ENCODE peak calls at places on chromosomes 1 and 21, in eight cellular contexts. A is B cell, Q is astrocyte, O is brain microvascular endothelial cell, Y is kidney, Z is endothelial cell, T is activated B cell treated with CpG ODN at 0.5 μM for 24 hours, C is right lobe of liver. F is an unnamed sample.

GRCh38 chr1:205926636-205927035 is 16.6 kb downstream of the SLC26A9 start:
- DNase-seq in A (no peak), Q (no peak), O (no peak), Y (no peak), Z (no peak), T (no peak), C (peak), F (no peak)

GRCh38 chr1:186715887-186716809 is 35.9 kb upstream of the PTGS2 start:
- DNase-seq in A (no peak), Q (no peak), O (no peak), Y (no peak), Z (no peak), T (no peak), C (no peak), F (no peak)

GRCh38 chr1:200207711-200208126 is 180.2 kb downstream of the NR5A2 start:
- DNase-seq in A (no peak), Q (peak), O (peak), Y (no peak), Z (no peak), T (no peak), C (no peak), F (no peak)

GRCh38 chr1:44029260-44029910 is 1.9 kb downstream of the SLC6A9 start:
- DNase-seq in A (no peak), Q (no peak), O (no peak), Y (no peak), Z (no peak), T (no peak), C (no peak), F (no peak)

GRCh38 chr1:16978589-16979474 is 1.6 kb downstream of the MFAP2 start:
- DNase-seq in A (no peak), Q (peak), O (peak), Y (peak), Z (no peak), T (no peak), C (no peak), F (no peak)

GRCh38 chr21:19507682-19508260 is 1104.2 kb upstream of the TMPRSS15 start:
- DNase-seq in A (no peak), Q (no peak), O (no peak), Y (no peak), Z (no peak), T (no peak), C (no peak), F (no peak)

GRCh38 chr1:23370270-23370743 is 671 bp upstream of the ZNF436 start:
- DNase-seq in A (no peak), Q (peak), O (no peak), Y (no peak), Z (no peak), T (no peak), C (no peak), F (no peak)

GRCh38 chr1:184610872-184611614 is 143.6 kb downstream of the EDEM3 start:
- DNase-seq in A (no peak), Q (no peak), O (no peak), Y (no peak), Z (no peak), T (no peak), C (no peak), F (no peak)

GRCh38 chr1:222933273-222933672 is 118.4 kb downstream of the DISP1 start:
- DNase-seq in A (no peak), Q (no peak), O (no peak), Y (no peak), Z (no peak), T (no peak), C (no peak), F (no peak)

GRCh38 chr1:37410080-37410479 is 64.3 kb upstream of the ZC3H12A start:
- DNase-seq in A (no peak), Q (no peak), O (no peak), Y (no peak), Z (no peak), T (no peak), C (no peak), F (no peak)

GRCh38 chr1:26862781-26863676 is at the start of gene SFN:
- DNase-seq in A (peak), Q (no peak), O (no peak), Y (peak), Z (peak), T (no peak), C (peak), F (peak)

GRCh38 chr21:41779659-41780058 is 12.8 kb upstream of the RIPK4 start:
- DNase-seq in A (no peak), Q (no peak), O (no peak), Y (no peak), Z (no peak), T (no peak), C (no peak), F (no peak)

GRCh38 chr21:45555557-45556301 is 13.5 kb upstream of the SLC19A1 start:
- DNase-seq in A (peak), Q (peak), O (peak), Y (peak), Z (peak), T (peak), C (peak), F (no peak)

GRCh38 chr1:159009704-159010361 is at the start of gene IFI16:
- DNase-seq in A (peak), Q (peak), O (peak), Y (no peak), Z (no peak), T (no peak), C (no peak), F (peak)

GRCh38 chr1:222416001-222416791 is 131.7 kb downstream of the HHIPL2 start:
- DNase-seq in A (no peak), Q (peak), O (no peak), Y (no peak), Z (no peak), T (no peak), C (no peak), F (no peak)

GRCh38 chr21:16388291-16388690 is 658.5 kb downstream of the USP25 start:
- DNase-seq in A (no peak), Q (no peak), O (no peak), Y (no peak), Z (no peak), T (no peak), C (no peak), F (no peak)

GRCh38 chr1:180923024-180923841 is 10.5 kb downstream of the KIAA1614 start:
- DNase-seq in A (no peak), Q (peak), O (no peak), Y (peak), Z (no peak), T (no peak), C (no peak), F (no peak)

GRCh38 chr1:16155537-16156410 is at the start of gene EPHA2:
- DNase-seq in A (peak), Q (peak), O (peak), Y (peak), Z (peak), T (no peak), C (peak), F (peak)

GRCh38 chr1:10033359-10033845 is 644 bp downstream of the UBE4B start:
- DNase-seq in A (peak), Q (no peak), O (peak), Y (no peak), Z (peak), T (no peak), C (peak), F (peak)

GRCh38 chr1:113935970-113936369 is 6.8 kb downstream of the HIPK1 start:
- DNase-seq in A (no peak), Q (no peak), O (no peak), Y (no peak), Z (no peak), T (no peak), C (no peak), F (no peak)

GRCh38 chr1:199909137-199909536 is 118.4 kb upstream of the NR5A2 start:
- DNase-seq in A (no peak), Q (no peak), O (no peak), Y (no peak), Z (no peak), T (no peak), C (no peak), F (peak)

GRCh38 chr1:158112994-158113758 is 67.5 kb upstream of the CD1D start:
- DNase-seq in A (peak), Q (no peak), O (no peak), Y (no peak), Z (peak), T (peak), C (no peak), F (peak)

GRCh38 chr1:171116676-171117075 is 26.0 kb downstream of the FMO3 start:
- DNase-seq in A (no peak), Q (peak), O (no peak), Y (no peak), Z (no peak), T (no peak), C (no peak), F (no peak)

GRCh38 chr1:18886003-18886335 is 16.4 kb downstream of the ALDH4A1 start:
- DNase-seq in A (no peak), Q (peak), O (no peak), Y (no peak), Z (no peak), T (no peak), C (no peak), F (no peak)

GRCh38 chr1:20632386-20632785 is 872 bp upstream of the PINK1 start:
- DNase-seq in A (no peak), Q (no peak), O (no peak), Y (no peak), Z (no peak), T (no peak), C (no peak), F (no peak)

GRCh38 chr21:39756285-39756684 is 11.3 kb downstream of the IGSF5 start:
- DNase-seq in A (no peak), Q (no peak), O (no peak), Y (no peak), Z (no peak), T (no peak), C (no peak), F (no peak)

DNA sequence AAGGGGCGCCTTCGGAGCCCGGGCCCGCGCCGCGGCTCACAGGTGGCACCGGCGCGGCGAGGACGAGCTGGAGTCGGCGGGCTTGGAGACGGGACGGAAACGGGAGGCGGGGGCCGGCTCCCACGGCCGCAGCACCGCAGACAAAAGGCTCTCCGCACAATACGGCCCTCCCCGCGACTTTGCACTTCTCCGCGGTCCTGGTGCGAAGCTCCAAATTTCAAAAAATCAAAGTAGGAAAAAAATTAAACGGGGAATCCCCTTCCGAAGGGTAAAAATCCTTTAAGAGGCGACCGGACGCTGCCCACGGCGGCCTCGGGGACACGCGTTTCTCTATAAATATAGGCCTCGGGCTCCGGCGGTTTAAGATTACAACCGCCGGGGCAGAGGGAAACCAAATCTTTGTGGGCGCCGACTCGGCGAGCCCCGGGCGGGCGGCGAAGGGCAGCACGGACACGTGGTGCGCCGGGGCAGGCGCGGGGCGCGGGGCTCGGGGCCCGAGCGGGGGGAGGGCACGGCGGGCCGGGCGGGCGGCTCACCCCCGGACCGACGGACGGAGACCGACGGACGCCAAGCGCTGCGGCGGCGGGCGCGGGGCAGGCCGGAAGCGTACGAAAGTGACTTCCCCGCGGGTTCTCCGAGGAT is 453 bp downstream of the PABPC4 start:
- DNase-seq in A (peak), Q (no peak), O (no peak), Y (peak), Z (peak), T (peak), C (peak), F (peak)
- TF ChIP-seq CTCF in A (no peak), Q (no peak), O (no peak), Y (no peak), Z (no peak), T (no peak), C (no peak), F (no peak)

GRCh38 chr1:248872752-248873408 is 14.0 kb upstream of the ZNF692 start:
- DNase-seq in A (peak), Q (peak), O (peak), Y (peak), Z (peak), T (no peak), C (peak), F (peak)

GRCh38 chr1:248871837-248872401 is 13.0 kb upstream of the ZNF692 start:
- DNase-seq in A (no peak), Q (no peak), O (no peak), Y (no peak), Z (no peak), T (no peak), C (no peak), F (no peak)

GRCh38 chr1:248873409-248873992 is 14.6 kb upstream of the ZNF692 start:
- DNase-seq in A (peak), Q (peak), O (peak), Y (peak), Z (peak), T (peak), C (peak), F (peak)

DNA sequence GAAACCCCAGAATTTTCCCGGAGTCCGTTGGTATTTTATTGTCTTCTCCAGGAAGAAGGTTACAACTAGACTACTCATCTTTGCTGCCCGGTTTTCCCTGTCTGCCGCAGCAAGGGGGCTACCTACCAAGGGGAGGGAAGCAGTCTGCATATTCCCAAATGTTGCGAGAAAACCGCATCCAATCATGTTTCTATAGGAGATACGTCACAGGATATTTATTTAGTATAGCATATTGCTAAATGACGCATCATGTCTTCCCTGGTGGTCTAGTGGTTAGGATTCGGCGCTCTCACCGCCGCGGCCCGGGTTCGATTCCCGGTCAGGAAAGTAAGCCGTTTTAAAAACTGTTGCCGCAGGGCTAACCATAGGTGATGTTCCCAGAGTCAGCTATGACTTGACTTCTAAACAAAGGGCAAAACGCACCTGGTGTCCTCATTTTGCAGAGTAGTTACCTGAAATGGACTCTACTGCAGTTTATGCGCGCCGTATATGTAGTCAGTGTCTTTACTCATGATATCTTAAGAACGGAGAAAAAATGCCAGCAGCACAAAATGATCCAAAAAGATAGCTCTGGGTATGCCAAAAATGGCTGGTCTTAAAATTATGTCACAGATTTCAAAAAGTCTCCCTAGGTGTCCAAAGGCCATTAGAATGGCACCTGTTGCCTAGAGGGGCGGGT is 15.2 kb upstream of the ZNF692 start:
- DNase-seq in A (peak), Q (peak), O (peak), Y (peak), Z (peak), T (peak), C (peak), F (peak)
- TF ChIP-seq CTCF in A (no peak), Q (no peak), O (no peak), Y (no peak), Z (no peak), T (no peak), C (no peak), F (no peak)

DNA sequence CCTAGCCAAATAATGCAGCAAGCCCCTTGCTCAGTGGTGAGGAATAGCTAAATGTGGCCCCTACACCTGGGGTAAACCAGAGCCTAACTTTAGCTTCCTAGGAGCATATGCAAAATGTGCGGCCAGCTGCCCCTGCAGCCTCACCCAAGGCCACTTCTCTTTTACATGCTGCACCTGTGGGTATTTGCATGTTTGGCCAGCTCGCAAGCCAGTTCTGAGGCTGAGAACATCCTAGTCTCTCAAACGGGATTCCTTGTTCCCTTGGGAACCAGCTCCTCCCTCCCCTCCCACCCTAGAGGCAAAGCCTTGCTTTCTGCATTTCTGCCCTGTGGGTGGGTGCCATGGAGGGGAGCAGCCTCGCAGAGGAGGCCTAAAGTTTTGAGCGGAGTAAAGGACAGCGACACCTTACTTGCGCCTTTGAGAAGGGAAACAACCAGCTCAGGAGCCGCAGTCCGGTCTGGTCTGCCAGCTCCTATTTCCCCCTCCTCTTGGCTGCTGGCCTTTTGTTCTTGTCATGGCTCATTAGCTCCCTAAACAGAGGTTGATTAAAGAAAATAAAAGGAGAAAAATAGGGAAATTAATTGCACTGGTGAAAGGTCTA is 68.5 kb downstream of the TEX35 start:
- DNase-seq in A (peak), Q (no peak), O (no peak), Y (no peak), Z (no peak), T (peak), C (no peak), F (no peak)
- TF ChIP-seq CTCF in A (no peak), Q (no peak), O (no peak), Y (no peak), Z (no peak), T (no peak), C (no peak), F (no peak)

GRCh38 chr1:1407101-1407956 is at the start of gene MRPL20:
- DNase-seq in A (peak), Q (peak), O (peak), Y (peak), Z (peak), T (peak), C (peak), F (peak)
- TF ChIP-seq CTCF in A (peak), Q (peak), O (peak), Y (no peak), Z (no peak), T (no peak), C (no peak), F (no peak)

DNA sequence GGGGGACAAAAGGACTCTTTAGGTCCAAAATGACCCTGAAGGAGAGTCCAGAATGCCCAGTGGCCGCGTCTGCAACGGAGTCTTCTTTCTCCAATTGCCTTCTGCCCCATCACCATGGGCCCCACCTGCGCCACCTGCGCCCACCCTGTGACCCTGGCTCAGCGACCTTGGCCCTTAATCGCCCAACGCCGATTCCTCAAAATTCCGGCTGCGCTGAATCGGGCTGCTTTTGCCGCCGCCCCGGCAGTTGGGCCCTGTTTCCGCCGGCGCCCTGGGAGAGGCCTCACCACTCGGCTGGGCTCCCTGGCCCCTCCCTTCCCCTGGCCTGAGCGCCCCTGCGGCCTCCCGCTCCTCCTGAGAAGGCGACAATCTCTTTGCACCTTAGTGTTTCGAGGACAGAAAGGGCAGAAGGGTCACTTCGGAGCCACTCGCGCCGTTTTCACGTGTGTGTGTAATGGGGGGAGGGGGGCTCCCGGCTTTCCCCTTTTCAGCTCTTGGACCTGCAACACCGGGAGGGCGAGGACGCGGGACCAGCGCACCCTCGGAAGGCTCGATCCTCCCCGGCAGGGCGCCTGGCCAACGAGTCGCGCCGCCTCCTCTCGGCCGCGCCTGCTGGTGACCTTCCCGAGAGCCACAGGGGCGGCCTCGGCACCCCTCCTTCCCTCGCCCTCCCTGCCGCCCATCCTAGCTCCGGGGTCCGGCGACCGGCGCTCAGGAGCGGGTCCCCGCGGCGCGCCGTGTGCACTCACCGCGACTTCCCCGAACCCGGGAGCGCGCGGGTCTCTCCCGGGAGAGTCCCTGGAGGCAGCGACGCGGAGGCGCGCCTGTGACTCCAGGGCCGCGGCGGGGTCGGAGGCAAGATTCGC is 522 bp upstream of the SIM2 start:
- DNase-seq in A (no peak), Q (no peak), O (no peak), Y (peak), Z (peak), T (no peak), C (no peak), F (peak)
- TF ChIP-seq CTCF in A (no peak), Q (no peak), O (no peak), Y (no peak), Z (no peak), T (no peak), C (no peak), F (no peak)

GRCh38 chr1:50605186-50605875 is 182.1 kb upstream of the DMRTA2 start:
- DNase-seq in A (no peak), Q (peak), O (peak), Y (no peak), Z (peak), T (no peak), C (no peak), F (peak)

GRCh38 chr1:50609508-50609907 is 186.3 kb upstream of the DMRTA2 start:
- DNase-seq in A (no peak), Q (no peak), O (no peak), Y (no peak), Z (no peak), T (no peak), C (no peak), F (no peak)

GRCh38 chr1:50603274-50604271 is 180.3 kb upstream of the DMRTA2 start:
- DNase-seq in A (no peak), Q (peak), O (peak), Y (no peak), Z (no peak), T (no peak), C (no peak), F (no peak)

GRCh38 chr1:50599546-50599945 is 176.3 kb upstream of the DMRTA2 start:
- DNase-seq in A (no peak), Q (no peak), O (no peak), Y (no peak), Z (no peak), T (no peak), C (no peak), F (no peak)

DNA sequence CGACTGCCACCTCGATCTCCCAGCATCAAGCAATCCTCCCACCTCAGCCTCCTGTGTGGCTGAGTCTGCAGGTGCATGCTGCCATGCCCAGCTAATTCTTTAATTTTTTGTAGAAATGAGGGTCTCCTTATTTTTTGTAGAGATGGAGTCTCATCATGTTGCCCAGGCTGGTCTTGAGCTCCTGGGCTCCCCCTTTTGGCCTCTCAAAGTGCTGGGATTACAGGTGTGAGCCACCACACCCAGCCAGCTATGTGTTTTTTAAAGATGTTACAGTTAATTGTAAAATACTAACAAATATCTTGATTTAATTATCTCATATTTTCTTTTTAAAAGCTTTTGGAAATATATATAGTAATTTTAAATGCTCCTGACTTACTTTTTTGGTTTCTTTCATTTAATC is 181.3 kb upstream of the DMRTA2 start:
- DNase-seq in A (no peak), Q (no peak), O (no peak), Y (no peak), Z (no peak), T (no peak), C (no peak), F (no peak)
- TF ChIP-seq CTCF in A (no peak), Q (no peak), O (peak), Y (no peak), Z (no peak), T (no peak), C (peak), F (no peak)